ENCODE peak calls at places on chromosome 13, in seven cellular contexts. E is retinal pigment epithelial cell, J is left lung, B is OCI-LY7, C is coronary artery, H is AG04450, W is Panc1. G is an unnamed sample.

GRCh38 chr13:32059511-32059984 is 28.0 kb downstream of the FRY start:
- DNase-seq in H (no peak), C (no peak), W (no peak), E (no peak), J (no peak), B (no peak), G (no peak)

GRCh38 chr13:111115841-111116500 is 861 bp downstream of the ARHGEF7 start:
- DNase-seq in J (no peak), W (no peak), C (no peak), B (no peak), E (no peak), H (peak; percentile 70), G (peak; percentile 19)

GRCh38 chr13:72258340-72258981 is 391.5 kb upstream of the DACH1 start:
- DNase-seq in H (no peak), J (no peak), W (no peak), C (no peak), E (no peak), B (no peak), G (no peak)

GRCh38 chr13:94335786-94336357 is 143.6 kb downstream of the DCT start:
- DNase-seq in W (no peak), H (no peak), E (peak; percentile 44), C (no peak), B (no peak), J (no peak), G (no peak)

GRCh38 chr13:31012285-31013024 is 80.0 kb downstream of the TEX26 start:
- DNase-seq in W (no peak), B (no peak), E (no peak), C (no peak), H (no peak), J (no peak), G (no peak)

GRCh38 chr13:36862002-36862706 is 43.1 kb downstream of the RFXAP start:
- DNase-seq in E (no peak), J (no peak), B (no peak), C (no peak), W (no peak), H (no peak), G (no peak)

GRCh38 chr13:72463561-72463960 is 263.9 kb downstream of the MZT1 start:
- DNase-seq in B (no peak), W (no peak), E (peak; percentile 81), J (no peak), C (no peak), H (no peak), G (peak; percentile 5)

GRCh38 chr13:75469087-75469486 is 12.9 kb downstream of the TBC1D4 start:
- DNase-seq in W (no peak), B (no peak), E (no peak), J (no peak), C (no peak), H (no peak), G (no peak)

GRCh38 chr13:97116754-97117153 is 105.4 kb upstream of the MBNL2 start:
- DNase-seq in H (no peak), B (no peak), W (no peak), C (no peak), E (peak; percentile 64), J (no peak), G (no peak)

GRCh38 chr13:26019881-26020535 is 31.8 kb downstream of the SHISA2 start:
- DNase-seq in J (no peak), H (peak; percentile 6), E (no peak), B (no peak), W (no peak), C (no peak), G (peak; percentile 80)

GRCh38 chr13:98751397-98752110 is 918 bp downstream of the SLC15A1 start:
- DNase-seq in H (no peak), W (no peak), C (no peak), B (no peak), J (no peak), E (no peak), G (no peak)
- H3K4me3 ChIP-seq in H (no peak overlapping the region), W (peak overlapping the region; percentile 23), C (peak overlapping the region; percentile 61), B (no peak overlapping the region), J (peak overlapping the region; percentile 5), E (peak overlapping the region; percentile 31), G (no peak overlapping the region)

DNA sequence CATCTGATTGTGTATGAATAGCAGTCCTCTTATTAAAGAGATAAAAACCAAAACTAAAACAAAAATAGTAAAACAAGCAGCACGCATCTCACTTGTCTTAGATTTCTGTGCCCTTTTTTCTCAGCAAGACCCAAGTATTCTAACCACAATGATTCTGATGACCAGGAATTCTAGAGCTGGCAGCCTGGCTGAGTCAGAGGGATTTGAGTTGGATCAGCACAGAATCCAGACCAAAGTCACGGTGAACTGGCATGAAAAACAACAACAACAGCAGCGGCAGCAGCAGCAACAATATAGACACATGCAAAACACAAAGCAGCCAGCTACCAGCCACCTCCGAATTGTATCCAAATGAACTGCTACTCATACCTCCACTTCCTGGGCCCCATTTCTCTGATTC is 360.5 kb downstream of the KCNRG start:
- DNase-seq in J (no peak), H (no peak), E (peak; percentile 80), C (no peak), B (peak; percentile 39), W (no peak), G (peak; percentile 57)
- H3K4me3 ChIP-seq in J (no peak overlapping the region), H (no peak overlapping the region), E (no peak overlapping the region), C (no peak overlapping the region), B (peak overlapping the region; percentile 12), W (no peak overlapping the region), G (peak overlapping the region; percentile 19)

DNA sequence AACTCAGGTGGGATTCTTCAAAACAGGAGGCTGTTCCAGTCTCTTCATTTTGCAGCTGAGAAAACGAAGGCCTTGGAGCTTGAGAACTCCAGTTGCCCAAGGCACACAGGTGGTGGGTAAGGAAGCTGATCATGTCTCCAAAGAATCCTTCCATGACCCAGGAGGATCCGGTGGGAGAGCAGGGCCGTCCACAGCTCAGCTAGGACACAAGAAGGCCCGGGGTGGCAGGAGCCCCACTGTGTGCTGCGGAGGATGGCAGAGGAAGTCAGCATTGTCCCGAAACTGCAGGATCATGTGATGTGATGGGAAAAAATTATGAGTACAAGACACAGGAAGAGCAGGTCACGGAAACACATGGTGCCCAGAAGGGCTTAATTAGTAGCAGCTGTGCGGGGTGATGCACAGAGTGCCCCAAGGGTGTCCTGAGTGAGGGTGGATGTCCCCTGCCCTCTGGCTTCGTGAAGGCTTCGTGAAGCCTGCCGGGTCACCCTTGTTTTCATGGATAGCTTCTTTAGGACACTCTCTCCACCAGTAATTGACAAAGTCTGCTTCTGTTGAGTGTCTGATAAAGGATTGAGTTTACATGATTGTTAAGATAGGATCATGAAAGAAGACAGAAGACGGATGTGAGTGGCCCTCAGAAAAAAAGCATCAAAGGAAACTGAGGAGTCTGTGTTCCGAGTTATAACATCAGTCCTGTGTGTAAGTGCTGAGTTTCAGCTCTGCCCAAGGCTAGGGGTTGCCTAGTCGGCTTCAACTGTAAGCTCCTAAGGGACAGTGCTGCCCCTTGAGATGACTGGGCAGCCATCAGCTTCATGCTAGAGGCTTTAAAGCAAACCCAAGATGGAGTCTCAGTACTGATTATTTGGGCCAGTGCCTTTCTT is 33.8 kb upstream of the SACS start:
- DNase-seq in C (no peak), B (no peak), W (no peak), E (no peak), H (no peak), J (no peak), G (no peak)
- H3K4me3 ChIP-seq in C (no peak overlapping the region), B (no peak overlapping the region), W (no peak overlapping the region), E (no peak overlapping the region), H (no peak overlapping the region), J (no peak overlapping the region), G (peak overlapping the region; percentile 29)

GRCh38 chr13:80133631-80134083 is 207.3 kb downstream of the SPRY2 start:
- DNase-seq in B (no peak), E (no peak), H (no peak), C (no peak), J (no peak), W (no peak), G (no peak)
- H3K4me3 ChIP-seq in B (no peak overlapping the region), E (no peak overlapping the region), H (no peak overlapping the region), C (peak overlapping the region; percentile 63), J (no peak overlapping the region), W (no peak overlapping the region), G (no peak overlapping the region)

GRCh38 chr13:49620170-49620621 is 8.1 kb upstream of the ARL11 start:
- DNase-seq in J (peak; percentile 82), E (no peak), B (peak; percentile 74), W (no peak), H (no peak), C (no peak), G (no peak)
- H3K4me3 ChIP-seq in J (no peak overlapping the region), E (no peak overlapping the region), B (peak overlapping the region; percentile 54), W (peak overlapping the region; percentile 43), H (no peak overlapping the region), C (peak overlapping the region; percentile 60), G (no peak overlapping the region)

GRCh38 chr13:50241479-50241878 is 226.2 kb downstream of the KCNRG start:
- DNase-seq in H (no peak), C (no peak), W (no peak), J (no peak), E (no peak), B (no peak), G (no peak)

GRCh38 chr13:50248537-50249521 is 233.6 kb downstream of the KCNRG start:
- DNase-seq in B (peak; percentile 60), J (no peak), E (no peak), H (no peak), C (no peak), W (no peak), G (no peak)

GRCh38 chr13:50244355-50244912 is 229.2 kb downstream of the KCNRG start:
- DNase-seq in C (no peak), W (no peak), E (no peak), J (no peak), B (no peak), H (no peak), G (no peak)

GRCh38 chr13:50243926-50244325 is 228.7 kb downstream of the KCNRG start:
- DNase-seq in J (no peak), E (no peak), H (no peak), C (no peak), W (no peak), B (no peak), G (no peak)

DNA sequence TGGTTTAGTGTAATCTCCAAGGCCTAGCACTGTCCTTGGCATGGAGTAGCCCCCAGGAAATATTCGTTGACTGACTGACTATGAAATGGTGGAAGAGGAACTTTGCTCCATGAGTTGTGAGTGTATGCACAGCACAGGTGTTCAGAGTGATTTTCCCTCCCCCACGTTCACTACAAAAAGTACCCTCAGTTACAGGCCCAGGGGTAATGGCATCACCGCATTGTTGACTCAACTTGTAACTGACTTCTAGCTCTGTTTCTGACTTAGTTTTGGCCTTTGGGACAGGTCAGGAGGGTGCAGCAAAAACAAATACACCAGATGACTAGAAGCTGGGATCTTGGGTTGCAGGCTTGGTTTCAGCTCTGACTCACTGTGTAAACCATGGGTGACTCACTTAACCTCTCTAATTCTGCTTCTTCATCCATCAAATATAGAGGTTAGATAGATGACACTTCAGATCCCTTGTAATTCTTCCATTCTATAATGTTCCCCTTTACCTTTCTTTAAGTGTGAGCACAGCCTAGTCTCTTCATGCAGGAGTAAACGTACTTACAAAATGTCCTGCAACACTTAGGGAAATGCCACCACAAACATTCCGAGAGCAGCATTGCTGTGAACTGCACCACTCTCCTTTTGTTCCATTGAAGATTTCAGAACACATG is 229.8 kb downstream of the KCNRG start:
- DNase-seq in J (no peak), W (peak; percentile 84), C (no peak), E (peak; percentile 70), B (peak; percentile 43), H (peak; percentile 51), G (no peak)
- H3K4me3 ChIP-seq in J (no peak overlapping the region), W (no peak overlapping the region), C (no peak overlapping the region), E (no peak overlapping the region), B (no peak overlapping the region), H (no peak overlapping the region), G (no peak overlapping the region)

GRCh38 chr13:46654956-46655726 is 102.2 kb downstream of the LRCH1 start:
- DNase-seq in W (no peak), J (no peak), C (no peak), B (no peak), H (no peak), E (no peak), G (no peak)
- H3K4me3 ChIP-seq in W (no peak overlapping the region), J (no peak overlapping the region), C (peak overlapping the region; percentile 11), B (no peak overlapping the region), H (no peak overlapping the region), E (no peak overlapping the region), G (no peak overlapping the region)